ENCODE peak calls at places on chromosome 6, in eight cellular contexts. V, A, O, Z, U, C, L and F are unnamed samples.

GRCh38 chr6:170092826-170093225 is 198.1 kb downstream of the DLL1 start:
- DNase-seq in Z (no peak), C (no peak), U (no peak), V (no peak), L (peak), A (no peak), O (no peak), F (peak)

GRCh38 chr6:125939026-125939425 is 17.5 kb upstream of the HINT3 start:
- DNase-seq in C (no peak), O (no peak), A (no peak), L (no peak), V (no peak), U (no peak), Z (no peak), F (no peak)

GRCh38 chr6:130811932-130812331 is 15.3 kb upstream of the SMLR1 start:
- DNase-seq in C (no peak), Z (no peak), U (no peak), O (no peak), A (no peak), L (no peak), V (peak), F (no peak)

GRCh38 chr6:127457444-127458064 is 1.6 kb downstream of the KIAA0408 start:
- DNase-seq in O (no peak), V (peak), L (no peak), A (no peak), C (no peak), U (no peak), Z (peak), F (peak)

GRCh38 chr6:140644017-140644416 is 1269.6 kb upstream of the CITED2 start:
- DNase-seq in O (no peak), Z (no peak), L (no peak), C (no peak), U (no peak), V (no peak), A (no peak), F (no peak)

GRCh38 chr6:161227004-161227950 is 46.6 kb downstream of the AGPAT4 start:
- DNase-seq in V (no peak), C (no peak), O (no peak), L (no peak), A (no peak), U (no peak), Z (no peak), F (no peak)

GRCh38 chr6:37988131-37988530 is 168.6 kb downstream of the ZFAND3 start:
- DNase-seq in A (no peak), O (no peak), Z (no peak), L (no peak), V (peak), C (no peak), U (no peak), F (no peak)

GRCh38 chr6:163100259-163100658 is 314.3 kb upstream of the QKI start:
- DNase-seq in U (no peak), C (no peak), L (no peak), V (no peak), O (no peak), Z (no peak), A (no peak), F (no peak)

GRCh38 chr6:158654498-158654897 is 4.6 kb downstream of the SYTL3 start:
- DNase-seq in O (no peak), L (peak), Z (no peak), A (no peak), C (peak), V (peak), U (peak), F (peak)

GRCh38 chr6:55448446-55448845 is 121.2 kb downstream of the GFRAL start:
- DNase-seq in V (no peak), U (no peak), Z (no peak), A (no peak), C (no peak), O (no peak), L (no peak), F (no peak)

GRCh38 chr6:128723667-128724066 is 159.3 kb upstream of the LAMA2 start:
- DNase-seq in O (no peak), V (peak), L (no peak), U (no peak), C (no peak), A (no peak), Z (no peak), F (no peak)

GRCh38 chr6:128005009-128005408 is 104.2 kb upstream of the THEMIS start:
- DNase-seq in Z (no peak), V (no peak), C (no peak), L (no peak), A (no peak), U (no peak), O (no peak), F (no peak)

GRCh38 chr6:81067057-81067456 is 685.4 kb downstream of the TENT5A start:
- DNase-seq in L (no peak), O (no peak), Z (peak), U (no peak), A (no peak), V (no peak), C (no peak), F (no peak)

GRCh38 chr6:132115714-132116366 is 164.7 kb upstream of the CCN2 start:
- DNase-seq in U (no peak), V (no peak), O (no peak), L (no peak), Z (no peak), C (no peak), A (no peak), F (no peak)

GRCh38 chr6:143328885-143329284 is 121.6 kb downstream of the ADAT2 start:
- DNase-seq in L (no peak), V (no peak), C (no peak), U (no peak), O (no peak), A (no peak), Z (no peak), F (no peak)

GRCh38 chr6:156857573-156857972 is 80.4 kb downstream of the ARID1B start:
- DNase-seq in L (no peak), V (peak), A (no peak), U (no peak), Z (no peak), C (no peak), O (peak), F (no peak)

GRCh38 chr6:71346034-71346680 is 57.5 kb downstream of the OGFRL1 start:
- DNase-seq in U (no peak), C (no peak), L (no peak), V (no peak), A (no peak), O (no peak), Z (no peak), F (no peak)

GRCh38 chr6:34416877-34417371 is 8.9 kb downstream of the RPS10 start:
- DNase-seq in C (no peak), V (no peak), O (no peak), L (no peak), U (no peak), A (no peak), Z (no peak), F (no peak)

GRCh38 chr6:88566746-88567534 is 396.5 kb downstream of the RNGTT start:
- DNase-seq in U (no peak), L (no peak), C (no peak), Z (no peak), V (no peak), A (no peak), O (peak), F (no peak)

GRCh38 chr6:97765480-97765879 is 482.5 kb upstream of the MMS22L start:
- DNase-seq in A (no peak), O (no peak), V (peak), Z (no peak), C (no peak), L (no peak), U (no peak), F (no peak)

GRCh38 chr6:90005048-90005827 is 111.0 kb downstream of the GJA10 start:
- DNase-seq in Z (no peak), C (no peak), U (no peak), A (no peak), V (no peak), O (no peak), L (no peak), F (no peak)

GRCh38 chr6:132797975-132798819 is at the start of gene SLC18B1:
- DNase-seq in U (peak), V (peak), L (peak), O (peak), A (peak), Z (no peak), C (peak), F (no peak)

GRCh38 chr6:148565321-148565926 is 181.4 kb upstream of the UST start:
- DNase-seq in L (no peak), Z (no peak), C (no peak), U (no peak), O (no peak), A (no peak), V (no peak), F (no peak)

GRCh38 chr6:3841066-3841454 is 8.1 kb upstream of the FAM50B start:
- DNase-seq in Z (no peak), U (no peak), V (no peak), A (no peak), L (no peak), C (no peak), O (no peak), F (no peak)

GRCh38 chr6:45473121-45473967 is 95.6 kb upstream of the SUPT3H start:
- DNase-seq in A (no peak), Z (no peak), U (no peak), V (no peak), O (no peak), C (peak), L (no peak), F (no peak)

GRCh38 chr6:30493643-30494250 is 4.4 kb downstream of the HLA-E start:
- DNase-seq in Z (no peak), L (no peak), C (no peak), U (no peak), A (no peak), V (no peak), O (no peak), F (no peak)

DNA sequence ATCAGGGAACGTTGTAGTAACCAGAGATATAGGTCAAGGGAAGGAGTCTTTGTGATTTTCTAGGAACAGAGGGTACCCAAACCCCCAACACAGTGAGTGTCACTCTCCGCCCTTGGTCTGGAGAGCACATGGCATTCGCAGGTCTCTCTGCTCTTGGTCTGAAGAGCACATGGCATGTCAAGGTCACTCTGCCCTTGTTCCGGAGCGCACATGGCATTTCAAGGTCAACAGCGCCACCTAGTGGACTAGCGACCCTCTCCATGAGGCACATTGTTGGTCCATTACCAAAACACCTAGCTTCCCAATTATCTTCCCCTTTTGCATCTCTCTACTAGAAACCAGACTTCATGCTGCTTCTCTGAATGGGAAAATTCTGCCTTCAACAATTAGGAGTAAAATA is 260.0 kb downstream of the C6orf118 start:
- DNase-seq in Z (no peak), L (no peak), A (peak), U (peak), C (no peak), V (no peak), O (no peak), F (no peak)
- TF ChIP-seq CTCF in Z (peak), L (no peak), A (peak), U (peak), C (no peak), V (peak), O (peak), F (peak)

DNA sequence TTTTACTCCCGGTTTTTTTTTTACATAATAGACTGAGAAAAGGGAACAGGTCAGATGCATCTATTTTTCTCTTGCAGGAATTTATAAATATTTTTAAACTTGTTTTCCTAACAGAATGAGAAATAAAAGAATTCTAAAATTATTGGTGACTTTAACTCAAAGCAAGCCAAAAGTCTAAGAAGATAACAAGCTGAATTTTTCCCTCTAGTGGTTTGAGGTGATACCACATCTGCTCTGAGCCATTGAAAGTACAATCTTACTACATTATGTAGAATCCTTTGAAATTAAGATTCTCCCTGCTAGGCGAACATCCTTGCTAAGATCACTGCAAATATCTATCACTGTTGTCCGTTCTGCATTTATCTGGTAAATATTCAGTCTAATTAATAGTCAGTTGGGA is 10.7 kb upstream of the STMND1 start:
- DNase-seq in C (no peak), U (no peak), L (no peak), A (no peak), O (no peak), V (no peak), Z (no peak), F (no peak)
- TF ChIP-seq CTCF in C (no peak), U (peak), L (no peak), A (peak), O (no peak), V (peak), Z (peak), F (no peak)

DNA sequence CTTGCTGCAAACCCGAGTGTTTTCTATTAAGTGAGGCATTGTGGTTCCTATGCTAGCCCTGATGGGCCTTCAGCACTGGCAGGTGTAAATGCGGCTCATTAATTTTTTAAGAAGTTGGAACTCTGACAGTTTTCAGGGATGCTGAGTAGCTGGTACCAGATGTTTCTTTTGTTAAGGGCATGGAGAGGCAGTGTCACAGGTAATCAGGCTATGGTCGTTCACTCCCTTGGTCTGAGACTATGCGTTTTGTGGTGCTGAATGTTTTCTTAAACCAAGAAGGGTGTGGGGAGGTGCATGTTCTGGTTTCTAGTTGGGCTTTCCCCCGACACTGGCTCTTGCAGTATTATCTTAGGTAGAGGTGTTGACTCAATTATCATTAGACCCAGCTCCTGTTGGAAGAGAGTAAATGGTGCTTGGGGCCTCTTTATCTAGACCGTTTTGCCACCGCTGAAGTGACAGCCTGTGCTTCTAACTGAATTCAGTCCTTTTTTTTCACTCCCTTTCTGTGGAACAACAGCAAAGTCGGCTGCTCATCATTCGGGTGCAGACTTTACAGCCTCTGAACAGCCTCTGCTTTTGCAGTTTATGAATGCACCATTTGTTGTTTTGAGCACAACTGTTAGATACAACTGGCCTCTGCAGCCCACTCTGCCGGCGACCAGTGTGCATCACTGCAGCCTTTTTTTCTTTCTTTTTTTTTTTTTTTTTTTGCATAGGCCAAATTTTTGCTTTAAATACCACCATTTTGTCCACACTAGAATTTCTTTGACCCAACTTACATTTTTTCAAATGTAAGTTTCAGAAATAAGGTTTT is 35.6 kb downstream of the RREB1 start:
- DNase-seq in U (no peak), O (no peak), V (no peak), L (no peak), Z (no peak), C (no peak), A (peak), F (no peak)
- TF ChIP-seq CTCF in U (peak), O (no peak), V (peak), L (no peak), Z (peak), C (no peak), A (peak), F (no peak)

DNA sequence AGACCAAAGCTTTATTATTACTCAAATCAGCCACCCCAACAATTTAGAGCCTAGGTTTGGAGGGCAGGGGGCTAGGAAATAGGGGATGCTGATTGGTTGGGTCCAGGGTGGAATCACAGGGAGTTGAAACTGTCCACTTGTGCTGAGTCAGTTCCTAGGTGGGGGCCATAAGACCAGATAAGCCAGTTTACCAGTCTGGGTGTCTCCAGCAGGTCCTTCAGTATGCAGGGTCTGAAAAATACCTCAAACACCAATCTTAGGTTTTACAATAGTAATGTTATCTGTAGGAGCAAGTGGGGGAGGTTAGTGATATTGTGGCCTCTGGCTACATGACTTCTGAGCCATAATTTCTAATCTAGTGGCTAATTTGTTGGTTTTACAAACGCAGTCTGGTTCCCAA is 63.2 kb downstream of the UBR2 start:
- DNase-seq in V (no peak), Z (no peak), U (no peak), A (no peak), L (no peak), O (no peak), C (no peak), F (no peak)
- TF ChIP-seq CTCF in V (no peak), Z (no peak), U (no peak), A (no peak), L (no peak), O (no peak), C (no peak), F (no peak)

GRCh38 chr6:167078745-167079144 is 44.2 kb upstream of the CCR6 start:
- DNase-seq in C (no peak), V (no peak), A (no peak), O (no peak), U (no peak), L (no peak), Z (no peak), F (no peak)

GRCh38 chr6:167077241-167077932 is 45.5 kb upstream of the CCR6 start:
- DNase-seq in Z (no peak), V (no peak), O (no peak), L (no peak), U (no peak), C (no peak), A (no peak), F (no peak)

GRCh38 chr6:167079853-167080297 is 43.0 kb upstream of the CCR6 start:
- DNase-seq in O (peak), V (no peak), Z (no peak), A (no peak), L (no peak), C (no peak), U (no peak), F (peak)
- TF ChIP-seq CTCF in O (peak), V (no peak), Z (no peak), A (no peak), L (no peak), C (no peak), U (no peak), F (peak)

GRCh38 chr6:53070808-53071207 is 5.6 kb downstream of the FBXO9 start:
- DNase-seq in Z (no peak), A (no peak), O (peak), V (no peak), L (no peak), U (no peak), C (no peak), F (no peak)
- TF ChIP-seq CTCF in Z (no peak), A (no peak), O (no peak), V (no peak), L (no peak), U (no peak), C (no peak), F (no peak)

GRCh38 chr6:75206338-75207210 is 721 bp upstream of the COL12A1 start:
- DNase-seq in A (no peak), C (no peak), V (peak), L (no peak), Z (no peak), O (peak), U (no peak), F (no peak)
- TF ChIP-seq CTCF in A (no peak), C (no peak), V (no peak), L (no peak), Z (peak), O (no peak), U (no peak), F (no peak)

DNA sequence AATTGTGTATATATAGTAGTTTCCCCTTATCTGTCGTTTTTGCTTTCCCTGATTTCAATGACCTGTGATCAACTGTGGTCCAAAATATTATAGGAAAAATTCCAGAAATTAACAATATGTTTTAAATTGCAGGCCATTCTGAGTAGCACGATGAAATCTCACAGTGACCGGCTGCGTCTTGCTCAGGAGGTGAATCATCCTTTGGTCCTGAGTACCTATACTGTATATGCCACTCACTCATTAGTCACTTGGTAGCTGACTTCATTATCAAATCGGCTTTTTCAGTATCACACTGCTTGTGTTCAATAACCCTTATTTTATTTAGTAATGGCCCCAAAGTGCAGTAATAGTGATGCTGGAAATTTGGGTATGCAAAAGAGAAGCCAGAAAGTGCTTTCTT is 728.3 kb upstream of the EYS start:
- DNase-seq in Z (no peak), C (no peak), V (no peak), O (no peak), U (no peak), L (no peak), A (no peak), F (no peak)
- TF ChIP-seq CTCF in Z (no peak), C (no peak), V (no peak), O (no peak), U (no peak), L (no peak), A (no peak), F (no peak)

DNA sequence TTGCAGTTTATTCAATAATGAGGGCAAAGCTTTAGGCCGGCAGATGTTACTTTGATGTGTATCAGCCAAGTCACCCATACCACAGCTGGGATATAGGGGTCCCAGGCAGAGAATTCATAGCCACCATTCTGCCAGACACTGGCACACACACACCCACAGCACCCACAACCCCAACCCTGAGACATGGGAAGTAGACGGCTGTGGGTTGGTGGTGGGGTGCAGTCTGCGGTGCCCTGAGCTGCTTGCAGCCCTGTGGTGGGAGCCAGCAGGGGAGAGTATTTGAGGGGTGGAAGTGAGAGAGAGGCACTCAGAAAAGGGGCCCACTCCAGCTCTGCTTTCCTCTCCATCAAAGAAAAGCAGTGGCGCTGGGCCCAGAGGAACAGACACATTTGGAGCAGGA is 125.3 kb downstream of the FOXO3 start:
- DNase-seq in L (no peak), C (no peak), Z (no peak), O (no peak), A (no peak), V (no peak), U (no peak), F (no peak)
- TF ChIP-seq CTCF in L (no peak), C (no peak), Z (no peak), O (no peak), A (no peak), V (no peak), U (no peak), F (no peak)